ENCODE peak calls at places on chromosomes 12 and 14, in ten cellular contexts. V, T, M, E, Z, G, J, H, P and O are unnamed samples.

GRCh38 chr12:124940393-124941169 is 26.1 kb upstream of the UBC start:
- DNase-seq in M (peak), Z (peak), J (peak), V (no peak), T (peak), H (peak), G (peak), P (no peak), E (peak), O (peak)

GRCh38 chr12:15662303-15662980 is 126.7 kb downstream of the EPS8 start:
- DNase-seq in M (peak), G (no peak), Z (peak), T (no peak), E (no peak), V (no peak), J (no peak), P (no peak), H (no peak), O (no peak)

GRCh38 chr12:152440-152839 is 61.5 kb downstream of the SLC6A12 start:
- DNase-seq in J (no peak), M (peak), G (no peak), H (no peak), E (no peak), P (no peak), V (no peak), T (no peak), Z (no peak), O (no peak)

GRCh38 chr12:104635944-104636343 is 179.2 kb downstream of the CHST11 start:
- DNase-seq in P (no peak), Z (no peak), H (no peak), G (no peak), M (no peak), E (no peak), T (no peak), J (no peak), V (no peak), O (no peak)

GRCh38 chr14:53491256-53491905 is 338.3 kb upstream of the DDHD1 start:
- DNase-seq in J (no peak), Z (peak), H (no peak), P (no peak), T (no peak), E (no peak), G (no peak), V (no peak), M (no peak), O (no peak)

GRCh38 chr12:1930816-1931597 is 12.6 kb upstream of the CACNA2D4 start:
- DNase-seq in Z (no peak), J (no peak), M (no peak), E (peak), P (no peak), H (no peak), G (no peak), T (no peak), V (no peak), O (no peak)

GRCh38 chr12:124185970-124186686 is 108.8 kb upstream of the RFLNA start:
- DNase-seq in P (no peak), G (peak), Z (no peak), J (no peak), E (peak), M (no peak), V (no peak), T (no peak), H (no peak), O (no peak)

GRCh38 chr14:102822311-102822863 is 45.1 kb downstream of the TRAF3 start:
- DNase-seq in M (no peak), Z (no peak), T (no peak), V (no peak), H (peak), J (no peak), P (no peak), E (no peak), G (no peak), O (peak)

GRCh38 chr12:53052419-53053222 is 2.8 kb downstream of the TNS2 start:
- DNase-seq in H (no peak), V (peak), M (peak), G (no peak), P (peak), J (no peak), T (no peak), E (peak), Z (peak), O (no peak)

GRCh38 chr14:79705126-79705894 is 506.0 kb downstream of the DIO2 start:
- DNase-seq in P (no peak), Z (no peak), J (no peak), V (no peak), G (no peak), M (no peak), H (no peak), E (no peak), T (no peak), O (no peak)